ENCODE peak calls at places on chromosome 19, in six cellular contexts. F is SJCRH30; U is RWPE1; X is CD4-positive, alpha-beta T cell; N is iPS DF 6.9; G is testis. C is an unnamed sample.

GRCh38 chr19:55585658-55586339 is 5.2 kb upstream of the ZNF579 start:
- DNase-seq in G (peak; percentile 88), F (peak; percentile 98), U (no peak), X (peak; percentile 38), N (no peak), C (peak; percentile 97)

GRCh38 chr19:17351815-17352435 is 14.6 kb downstream of the GTPBP3 start:
- DNase-seq in N (no peak), G (no peak), X (no peak), U (no peak), F (no peak), C (no peak)

GRCh38 chr19:39843919-39844793 is 2.0 kb downstream of the FBL start:
- DNase-seq in F (peak; percentile 42), G (no peak), X (no peak), N (no peak), U (no peak), C (no peak)

GRCh38 chr19:2603320-2603719 is 99.2 kb downstream of the GNG7 start:
- DNase-seq in F (no peak), N (no peak), G (peak; percentile 66), X (no peak), U (no peak), C (no peak)

GRCh38 chr19:14497347-14497921 is 1.5 kb upstream of the GIPC1 start:
- DNase-seq in X (no peak), G (no peak), N (no peak), F (no peak), U (no peak), C (no peak)

GRCh38 chr19:1942934-1943555 is 2.1 kb downstream of the CSNK1G2 start:
- DNase-seq in N (no peak), G (no peak), F (no peak), X (no peak), U (no peak), C (no peak)

GRCh38 chr19:10288662-10289166 is 1.0 kb upstream of the ICAM5 start:
- DNase-seq in F (no peak), X (no peak), G (no peak), U (peak; percentile 94), N (no peak), C (peak; percentile 67)

GRCh38 chr19:47663911-47664771 is 49.1 kb upstream of the EHD2 start:
- DNase-seq in U (peak; percentile 74), X (no peak), N (no peak), F (no peak), G (peak; percentile 91), C (no peak)

GRCh38 chr19:51097796-51098195 is 10.4 kb downstream of the CTU1 start:
- DNase-seq in G (no peak), X (no peak), U (no peak), N (no peak), F (no peak), C (no peak)

GRCh38 chr19:21482863-21483276 is 22.5 kb upstream of the ZNF429 start:
- DNase-seq in G (peak; percentile 67), N (no peak), F (peak; percentile 19), U (no peak), X (peak; percentile 54), C (peak; percentile 70)

GRCh38 chr19:13692096-13692495 is 72.2 kb upstream of the MRI1 start:
- DNase-seq in G (no peak), U (peak; percentile 63), N (no peak), X (no peak), F (no peak), C (no peak)

GRCh38 chr19:29712744-29713516 is 2.1 kb downstream of the C19orf12 start:
- DNase-seq in F (no peak), U (no peak), X (no peak), G (no peak), N (no peak), C (no peak)

GRCh38 chr19:28633223-28634030 is 579.5 kb downstream of the UQCRFS1 start:
- DNase-seq in X (no peak), F (peak; percentile 30), N (peak; percentile 64), U (no peak), G (peak; percentile 55), C (peak; percentile 61)

GRCh38 chr19:3366761-3367571 is 583 bp downstream of the NFIC start:
- DNase-seq in X (no peak), F (peak; percentile 64), G (peak; percentile 69), U (no peak), N (no peak), C (peak; percentile 80)

GRCh38 chr19:45762870-45763631 is 6.0 kb downstream of the SIX5 start:
- DNase-seq in G (no peak), F (no peak), X (no peak), N (no peak), U (no peak), C (no peak)

GRCh38 chr19:58085348-58085875 is 12.6 kb downstream of the ZSCAN18 start:
- DNase-seq in G (no peak), U (no peak), F (no peak), N (no peak), X (no peak), C (no peak)

GRCh38 chr19:38707512-38708114 is 36.7 kb downstream of the CAPN12 start:
- DNase-seq in G (peak; percentile 72), N (no peak), X (no peak), U (no peak), F (peak; percentile 72), C (no peak)

GRCh38 chr19:10701955-10702307 is 692 bp downstream of the QTRT1 start:
- DNase-seq in G (peak; percentile 51), F (peak; percentile 65), N (no peak), X (no peak), U (no peak), C (peak; percentile 83)

GRCh38 chr19:17391371-17392151 is 2.4 kb downstream of the CCDC194 start:
- DNase-seq in X (no peak), G (no peak), U (no peak), F (no peak), N (no peak), C (no peak)

GRCh38 chr19:55156202-55157063 is 1.1 kb downstream of the TNNI3 start:
- DNase-seq in N (no peak), F (no peak), X (no peak), G (peak; percentile 77), U (peak; percentile 79), C (no peak)

GRCh38 chr19:9720541-9720940 is 45.6 kb upstream of the ZNF562 start:
- DNase-seq in N (no peak), U (no peak), G (no peak), F (peak; percentile 67), X (no peak), C (peak; percentile 38)

GRCh38 chr19:36030264-36031148 is 2.2 kb downstream of the CLIP3 start:
- DNase-seq in N (no peak), F (no peak), U (no peak), X (no peak), G (no peak), C (no peak)

GRCh38 chr19:37699057-37699456 is 20.5 kb downstream of the ZNF607 start:
- DNase-seq in X (no peak), U (no peak), G (no peak), F (peak; percentile 8), N (no peak), C (no peak)

GRCh38 chr19:38115264-38115802 is 108.7 kb downstream of the DPF1 start:
- DNase-seq in N (no peak), G (no peak), U (no peak), F (no peak), X (no peak), C (no peak)

GRCh38 chr19:13301627-13302334 is 151.6 kb downstream of the IER2 start:
- DNase-seq in X (no peak), F (no peak), N (no peak), U (no peak), G (no peak), C (no peak)

GRCh38 chr19:12095111-12095790 is 30.7 kb downstream of the ZNF844 start:
- DNase-seq in X (no peak), N (no peak), G (no peak), F (no peak), U (no peak), C (no peak)

GRCh38 chr19:904545-904944 is 8.5 kb downstream of the R3HDM4 start:
- DNase-seq in U (no peak), X (no peak), G (no peak), F (no peak), N (no peak), C (no peak)

GRCh38 chr19:903266-903797 is 9.7 kb downstream of the R3HDM4 start:
- DNase-seq in F (peak; percentile 90), N (no peak), G (no peak), X (no peak), U (no peak), C (peak; percentile 94)

GRCh38 chr19:906480-906879 is 6.5 kb downstream of the R3HDM4 start:
- DNase-seq in F (no peak), G (no peak), X (no peak), N (no peak), U (no peak), C (no peak)

GRCh38 chr19:911197-912033 is 1.6 kb downstream of the R3HDM4 start:
- DNase-seq in U (no peak), N (no peak), G (no peak), X (no peak), F (no peak), C (no peak)

DNA sequence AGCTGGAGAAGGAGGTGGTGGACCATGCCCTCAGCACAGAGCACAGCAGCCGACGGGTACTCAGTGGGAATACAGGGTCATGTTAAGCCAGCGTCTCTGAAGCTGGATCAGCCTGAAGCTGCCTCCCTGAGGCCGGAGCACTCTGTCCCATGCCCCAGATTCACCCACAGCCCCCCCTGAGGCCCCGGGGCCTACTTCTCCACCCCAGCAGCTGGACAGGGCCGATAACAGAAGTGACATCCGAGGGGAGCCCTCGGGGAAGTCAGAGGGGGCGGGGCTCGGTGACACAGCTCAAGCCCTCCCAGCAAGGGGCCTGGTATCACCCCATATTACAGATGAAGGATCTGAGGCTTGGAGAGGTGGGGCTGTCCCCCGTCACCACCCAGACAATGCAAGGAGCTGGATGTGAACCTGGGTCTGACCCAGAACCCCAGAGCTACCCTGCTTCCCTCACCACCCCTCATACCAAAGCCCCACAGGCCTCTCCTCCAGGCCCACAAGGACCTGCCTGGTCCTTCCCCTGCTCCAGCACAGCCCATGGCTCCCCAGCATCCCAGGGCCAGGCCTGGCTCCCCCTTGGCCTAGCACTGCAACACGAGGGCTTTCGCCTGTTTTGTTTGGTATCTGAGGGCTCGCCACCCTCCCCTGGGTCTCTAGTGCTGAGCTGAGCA is 5.7 kb downstream of the R3HDM4 start:
- DNase-seq in X (no peak), G (no peak), N (no peak), U (no peak), F (no peak), C (no peak)
- H3K27ac ChIP-seq in X (peak overlapping the region; percentile 99), G (no peak overlapping the region), N (no peak overlapping the region), U (peak overlapping the region; percentile 91), F (no peak overlapping the region), C (no peak overlapping the region)

GRCh38 chr19:4371209-4371897 is 28.0 kb downstream of the MPND start:
- DNase-seq in G (peak; percentile 43), F (no peak), N (no peak), X (no peak), U (no peak), C (no peak)
- H3K27ac ChIP-seq in G (no peak overlapping the region), F (no peak overlapping the region), N (no peak overlapping the region), X (no peak overlapping the region), U (peak overlapping the region; percentile 99), C (no peak overlapping the region)

GRCh38 chr19:19428746-19429145 is 23.3 kb downstream of the GATAD2A start:
- DNase-seq in U (no peak), F (no peak), X (no peak), N (no peak), G (no peak), C (no peak)
- H3K27ac ChIP-seq in U (peak overlapping the region; percentile 22), F (no peak overlapping the region), X (no peak overlapping the region), N (no peak overlapping the region), G (no peak overlapping the region), C (no peak overlapping the region)

DNA sequence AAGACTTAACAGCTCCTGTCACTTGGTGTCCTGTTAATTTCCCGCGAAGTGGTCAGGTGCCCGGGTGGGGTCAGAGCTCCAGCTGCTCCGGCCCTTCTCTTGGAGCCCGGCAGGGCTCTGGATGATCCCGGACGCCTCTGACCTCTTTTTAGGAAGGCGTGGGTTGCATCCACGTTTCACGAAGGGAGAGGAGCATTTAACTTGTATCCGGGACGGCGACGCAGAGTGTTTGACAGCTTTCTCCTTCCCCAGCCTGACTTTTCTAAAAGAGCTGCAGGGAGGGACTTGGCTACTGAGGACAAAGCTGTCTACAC is 656 bp downstream of the ZNF155 start:
- DNase-seq in X (no peak), G (peak; percentile 28), N (no peak), F (peak; percentile 28), U (no peak), C (no peak)
- H3K27ac ChIP-seq in X (no peak overlapping the region), G (no peak overlapping the region), N (no peak overlapping the region), F (peak overlapping the region; percentile 25), U (peak overlapping the region; percentile 66), C (peak overlapping the region; percentile 63)

C was measured in WERI-Rb-1.